ENCODE peak calls at places on chromosome X, in eight cellular contexts. Z is ascending aorta; P is lung; I is body of pancreas; A is psoas muscle; K is kidney; S is tibial artery; G is CD8-positive, alpha-beta T cell. R is an unnamed sample.

GRCh38 chrX:38552721-38553120 is 8.6 kb upstream of the TSPAN7 start:
- DNase-seq in P (no peak), A (no peak), Z (no peak), K (no peak), S (no peak), I (no peak), G (no peak), R (no peak)

GRCh38 chrX:68910743-68911142 is 81.9 kb downstream of the EFNB1 start:
- DNase-seq in P (no peak), G (no peak), Z (no peak), I (no peak), K (no peak), S (no peak), A (no peak), R (no peak)

GRCh38 chrX:44035576-44035975 is 62.4 kb upstream of the NDP start:
- DNase-seq in Z (no peak), I (no peak), G (no peak), K (no peak), P (no peak), A (no peak), S (no peak), R (no peak)

GRCh38 chrX:151871244-151871643 is 41.4 kb upstream of the MAGEA4 start:
- DNase-seq in G (no peak), K (no peak), Z (no peak), S (peak; percentile 16), I (no peak), P (no peak), A (no peak), R (no peak)

GRCh38 chrX:38882894-38883620 is 81.8 kb downstream of the MID1IP1 start:
- DNase-seq in A (peak; percentile 35), Z (peak; percentile 65), G (no peak), S (no peak), K (no peak), I (no peak), P (no peak), R (peak; percentile 61)

GRCh38 chrX:70434914-70435586 is 9.6 kb upstream of the DLG3 start:
- DNase-seq in I (no peak), A (peak; percentile 48), P (no peak), K (no peak), S (peak; percentile 54), G (no peak), Z (peak; percentile 86), R (no peak)

GRCh38 chrX:68041110-68041509 is 392.2 kb downstream of the OPHN1 start:
- DNase-seq in Z (no peak), G (no peak), S (no peak), A (no peak), P (no peak), I (no peak), K (no peak), R (no peak)

GRCh38 chrX:95057341-95057740 is 1383.3 kb downstream of the FAM133A start:
- DNase-seq in S (no peak), A (no peak), P (no peak), K (no peak), I (no peak), Z (no peak), G (no peak), R (no peak)

GRCh38 chrX:13658602-13659001 is 5.7 kb downstream of the TCEANC start:
- DNase-seq in A (no peak), I (no peak), G (no peak), P (no peak), K (no peak), Z (no peak), S (no peak), R (no peak)

GRCh38 chrX:46913710-46914109 is 1.5 kb downstream of the JADE3 start:
- DNase-seq in G (no peak), Z (no peak), A (no peak), K (peak; percentile 35), P (no peak), I (peak; percentile 20), S (no peak), R (no peak)

GRCh38 chrX:13868481-13869040 is 51.7 kb upstream of the GPM6B start:
- DNase-seq in K (no peak), S (no peak), Z (no peak), I (no peak), G (no peak), A (no peak), P (no peak), R (no peak)

GRCh38 chrX:139890991-139891700 is 41.7 kb downstream of the ATP11C start:
- DNase-seq in K (no peak), Z (no peak), A (no peak), S (no peak), I (no peak), P (no peak), G (no peak), R (peak; percentile 23)

GRCh38 chrX:30023451-30023850 is 191.9 kb upstream of the MAGEB2 start:
- DNase-seq in I (no peak), P (no peak), S (no peak), G (no peak), Z (no peak), K (no peak), A (no peak), R (no peak)

GRCh38 chrX:18899796-18900380 is 84.0 kb downstream of the PHKA2 start:
- DNase-seq in G (no peak), Z (no peak), S (no peak), P (no peak), I (no peak), A (no peak), K (no peak), R (no peak)

GRCh38 chrX:71254092-71254941 is at the start of gene ZMYM3:
- DNase-seq in S (peak; percentile 84), Z (peak; percentile 89), I (peak; percentile 85), K (peak; percentile 94), P (peak; percentile 82), G (peak; percentile 65), A (peak; percentile 88), R (no peak)

GRCh38 chrX:71543316-71543715 is 10.4 kb downstream of the OGT start:
- DNase-seq in S (no peak), Z (no peak), G (no peak), I (no peak), A (no peak), P (no peak), K (no peak), R (peak; percentile 67)

GRCh38 chrX:31201503-31201902 is 129.7 kb upstream of the FTHL17 start:
- DNase-seq in Z (no peak), K (no peak), P (no peak), A (no peak), S (no peak), I (no peak), G (no peak), R (no peak)

GRCh38 chrX:153477458-153477857 is 7.1 kb upstream of the HAUS7 start:
- DNase-seq in Z (no peak), K (no peak), P (no peak), S (no peak), G (no peak), I (no peak), A (no peak), R (no peak)

GRCh38 chrX:153477039-153477438 is 6.7 kb upstream of the HAUS7 start:
- DNase-seq in I (no peak), P (no peak), S (peak; percentile 36), G (no peak), Z (no peak), K (no peak), A (peak; percentile 40), R (no peak)

GRCh38 chrX:153477901-153478300 is 7.5 kb upstream of the HAUS7 start:
- DNase-seq in Z (no peak), K (no peak), S (no peak), I (no peak), G (no peak), A (no peak), P (no peak), R (no peak)

GRCh38 chrX:153475751-153476281 is 5.4 kb upstream of the HAUS7 start:
- DNase-seq in S (no peak), A (no peak), K (no peak), I (no peak), P (no peak), Z (no peak), G (no peak), R (no peak)

GRCh38 chrX:153476628-153477027 is 6.3 kb upstream of the HAUS7 start:
- DNase-seq in S (peak; percentile 44), K (no peak), I (no peak), G (no peak), A (peak; percentile 59), Z (no peak), P (no peak), R (no peak)
- H3K4me1 ChIP-seq in S (no peaks in the 10 kb centered on the region), K (no peaks in the 10 kb centered on the region), I (peaks cover 4% of the 10 kb centered on the region), G (peaks cover 6% of the 10 kb centered on the region), A (no peaks in the 10 kb centered on the region), Z (peaks cover 30% of the 10 kb centered on the region), P (no peaks in the 10 kb centered on the region), R (peaks cover 5% of the 10 kb centered on the region)

GRCh38 chrX:7147431-7147977 is at the start of gene STS:
- DNase-seq in S (no peak), K (peak; percentile 84), I (peak; percentile 22), P (peak; percentile 33), G (peak; percentile 6), A (peak; percentile 70), Z (peak; percentile 72), R (no peak)
- TF ChIP-seq CTCF in S (no peak), K (no peak), I (no peak), P (no peak), G (no peak), A (no peak), Z (no peak), R (no peak)

GRCh38 chrX:93673056-93673868 is at the start of gene NAP1L3:
- DNase-seq in P (peak; percentile 51), K (peak; percentile 82), I (peak; percentile 47), S (peak; percentile 49), Z (peak; percentile 81), G (peak; percentile 24), A (peak; percentile 37), R (no peak)
- H3K4me3 ChIP-seq in P (peak within 1 kb of the TSS; percentile 56), K (peak within 1 kb of the TSS; percentile 73), I (peak within 1 kb of the TSS; percentile 48), S (peak within 1 kb of the TSS; percentile 70), Z (peak within 1 kb of the TSS; percentile 54), G (peak within 1 kb of the TSS; percentile 78), A (peak within 1 kb of the TSS; percentile 64), R (peak within 1 kb of the TSS; percentile 50)

GRCh38 chrX:65712005-65712861 is 44.8 kb downstream of the MSN start:
- DNase-seq in Z (no peak), A (no peak), S (no peak), K (no peak), P (no peak), G (no peak), I (no peak), R (no peak)

GRCh38 chrX:65702956-65703355 is 35.5 kb downstream of the MSN start:
- DNase-seq in G (no peak), I (no peak), A (no peak), K (no peak), Z (no peak), P (no peak), S (no peak), R (no peak)

GRCh38 chrX:65705439-65705838 is 38.0 kb downstream of the MSN start:
- DNase-seq in K (no peak), I (no peak), G (no peak), S (no peak), Z (no peak), P (no peak), A (no peak), R (no peak)

GRCh38 chrX:65706041-65706828 is 38.8 kb downstream of the MSN start:
- DNase-seq in I (no peak), K (no peak), G (no peak), A (peak; percentile 54), P (peak; percentile 54), S (peak; percentile 26), Z (peak; percentile 85), R (peak; percentile 62)

DNA sequence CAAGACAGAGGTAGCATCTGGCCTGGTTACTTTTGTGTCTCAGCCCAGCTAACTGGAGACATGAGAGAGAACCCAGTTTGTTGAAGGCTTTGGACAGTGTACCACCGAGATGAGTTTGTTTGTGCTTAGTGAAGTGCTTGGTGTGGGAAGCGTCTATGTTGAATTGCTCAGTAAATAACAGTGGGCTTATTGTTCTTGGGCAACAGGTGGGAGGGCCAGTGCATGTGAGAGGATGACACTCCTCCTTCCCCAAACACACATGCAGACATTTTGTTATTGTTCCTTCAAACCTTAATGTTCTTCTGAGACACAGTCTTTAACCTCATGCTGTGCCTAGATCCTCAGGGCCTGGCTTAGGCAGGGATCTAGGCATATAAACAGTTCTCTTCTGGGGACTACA is 39.7 kb downstream of the MSN start:
- DNase-seq in S (no peak), A (no peak), P (no peak), G (no peak), I (no peak), Z (no peak), K (no peak), R (no peak)
- H3K4me1 ChIP-seq in S (no peaks in the 10 kb centered on the region), A (peaks cover 5% of the 10 kb centered on the region), P (peaks cover 42% of the 10 kb centered on the region), G (peaks cover 65% of the 10 kb centered on the region), I (peaks cover 6% of the 10 kb centered on the region), Z (peaks cover 30% of the 10 kb centered on the region), K (peaks cover 16% of the 10 kb centered on the region), R (peaks cover 43% of the 10 kb centered on the region)

R was measured in keratinocyte.